ENCODE peak calls at places on chromosomes 6 and 20, in nine cellular contexts. V is left lung; N is adrenal gland; Z is tibial artery; Y is SJSA1; P is Peyer's patch; R is body of pancreas; J is cardiac muscle cell; D is CD8-positive, alpha-beta memory T cell. I is an unnamed sample.

GRCh38 chr6:130697661-130698535 is 129.3 kb upstream of the SMLR1 start:
- DNase-seq in V (no peak), N (peak; percentile 27), Z (no peak), Y (peak; percentile 50), P (peak; percentile 74), R (peak; percentile 18), J (peak; percentile 50), D (peak; percentile 29), I (peak; percentile 43)

GRCh38 chr6:35181313-35181932 is 32.3 kb upstream of the SCUBE3 start:
- DNase-seq in V (peak; percentile 46), N (peak; percentile 32), Z (peak; percentile 86), Y (no peak), P (no peak), R (no peak), J (peak; percentile 43), D (no peak), I (no peak)

GRCh38 chr6:116251568-116252384 is 2.1 kb downstream of the TSPYL4 start:
- DNase-seq in V (no peak), N (no peak), Z (no peak), Y (peak; percentile 82), P (no peak), R (no peak), J (no peak), D (no peak), I (no peak)

GRCh38 chr6:130183271-130184222 is 39.2 kb downstream of the SAMD3 start:
- DNase-seq in V (no peak), N (no peak), Z (no peak), Y (no peak), P (peak; percentile 48), R (no peak), J (peak; percentile 0), D (peak; percentile 77), I (no peak)

GRCh38 chr6:139679516-139680179 is 305.2 kb upstream of the CITED2 start:
- DNase-seq in V (no peak), N (no peak), Z (no peak), Y (no peak), P (no peak), R (no peak), J (no peak), D (no peak), I (no peak)

GRCh38 chr6:36985963-36986703 is at the start of gene MTCH1:
- DNase-seq in V (peak; percentile 92), N (peak; percentile 92), Z (peak; percentile 96), Y (peak; percentile 87), P (peak; percentile 94), R (peak; percentile 89), J (peak; percentile 93), D (peak; percentile 90), I (peak; percentile 84)

GRCh38 chr6:121886223-121886830 is 450.9 kb downstream of the GJA1 start:
- DNase-seq in V (no peak), N (no peak), Z (no peak), Y (no peak), P (no peak), R (no peak), J (no peak), D (no peak), I (no peak)

GRCh38 chr6:118394106-118394505 is 154.0 kb upstream of the PLN start:
- DNase-seq in V (no peak), N (no peak), Z (no peak), Y (no peak), P (no peak), R (no peak), J (no peak), D (no peak), I (no peak)

GRCh38 chr6:122770835-122771601 is 8.5 kb upstream of the FABP7 start:
- DNase-seq in V (no peak), N (no peak), Z (no peak), Y (no peak), P (no peak), R (peak; percentile 68), J (peak; percentile 15), D (no peak), I (no peak)

GRCh38 chr6:40744835-40745234 is 157.7 kb upstream of the LRFN2 start:
- DNase-seq in V (peak; percentile 64), N (no peak), Z (no peak), Y (no peak), P (no peak), R (no peak), J (no peak), D (no peak), I (no peak)

GRCh38 chr6:11241793-11242201 is 9.3 kb upstream of the NEDD9 start:
- DNase-seq in V (peak; percentile 83), N (no peak), Z (peak; percentile 87), Y (no peak), P (no peak), R (peak; percentile 81), J (peak; percentile 78), D (no peak), I (no peak)

GRCh38 chr20:53411129-53411528 is 182.5 kb downstream of the ZNF217 start:
- DNase-seq in V (no peak), N (no peak), Z (no peak), Y (no peak), P (no peak), R (no peak), J (no peak), D (no peak), I (no peak)

GRCh38 chr6:25038992-25039391 is 103.2 kb upstream of the RIPOR2 start:
- DNase-seq in V (no peak), N (no peak), Z (no peak), Y (no peak), P (no peak), R (no peak), J (no peak), D (no peak), I (peak; percentile 15)

GRCh38 chr6:117352466-117353081 is 73.2 kb downstream of the ROS1 start:
- DNase-seq in V (no peak), N (no peak), Z (no peak), Y (no peak), P (no peak), R (no peak), J (no peak), D (no peak), I (peak; percentile 28)

GRCh38 chr6:111586554-111586953 is 19.1 kb downstream of the TRAF3IP2 start:
- DNase-seq in V (no peak), N (no peak), Z (no peak), Y (no peak), P (no peak), R (no peak), J (no peak), D (no peak), I (no peak)

GRCh38 chr6:154593122-154593521 is 82.6 kb upstream of the CNKSR3 start:
- DNase-seq in V (no peak), N (no peak), Z (peak; percentile 82), Y (no peak), P (no peak), R (peak; percentile 56), J (peak; percentile 60), D (no peak), I (no peak)

GRCh38 chr20:38726849-38727601 is 2.7 kb downstream of the SLC32A1 start:
- DNase-seq in V (no peak), N (no peak), Z (no peak), Y (peak; percentile 49), P (no peak), R (peak; percentile 28), J (peak; percentile 88), D (peak; percentile 34), I (no peak)

GRCh38 chr6:68679399-68679798 is 44.3 kb downstream of the ADGRB3 start:
- DNase-seq in V (no peak), N (no peak), Z (no peak), Y (no peak), P (no peak), R (no peak), J (no peak), D (no peak), I (no peak)

GRCh38 chr6:2853766-2854393 is 12.2 kb upstream of the SERPINB1 start:
- DNase-seq in V (no peak), N (peak; percentile 87), Z (no peak), Y (peak; percentile 91), P (peak; percentile 79), R (peak; percentile 57), J (no peak), D (peak; percentile 62), I (peak; percentile 64)

GRCh38 chr6:162497371-162497770 is 230.2 kb downstream of the PRKN start:
- DNase-seq in V (no peak), N (no peak), Z (no peak), Y (no peak), P (no peak), R (no peak), J (no peak), D (no peak), I (no peak)

GRCh38 chr20:38873050-38873581 is 53.1 kb upstream of the FAM83D start:
- DNase-seq in V (no peak), N (no peak), Z (peak; percentile 48), Y (no peak), P (peak; percentile 89), R (no peak), J (no peak), D (peak; percentile 89), I (no peak)

GRCh38 chr20:58659841-58660240 is 8.8 kb downstream of the STX16 start:
- DNase-seq in V (no peak), N (no peak), Z (no peak), Y (no peak), P (no peak), R (no peak), J (no peak), D (no peak), I (no peak)

GRCh38 chr20:60921021-60921622 is 330.9 kb upstream of the CDH4 start:
- DNase-seq in V (no peak), N (no peak), Z (no peak), Y (no peak), P (no peak), R (no peak), J (peak; percentile 55), D (no peak), I (peak; percentile 48)

GRCh38 chr6:134238006-134238405 is 79.9 kb downstream of the SGK1 start:
- DNase-seq in V (no peak), N (no peak), Z (no peak), Y (no peak), P (no peak), R (no peak), J (no peak), D (no peak), I (no peak)
- H3K27ac ChIP-seq in V (no peak overlapping the region), N (no peak overlapping the region), Z (no peak overlapping the region), Y (no peak overlapping the region), P (no peak overlapping the region), R (peak overlapping the region; percentile 50), J (no peak overlapping the region), D (no peak overlapping the region), I (no peak overlapping the region)

GRCh38 chr6:6795396-6795795 is 206.9 kb downstream of the LY86 start:
- DNase-seq in V (no peak), N (no peak), Z (no peak), Y (no peak), P (no peak), R (no peak), J (no peak), D (no peak), I (no peak)
- H3K27me3 ChIP-seq in V (no peaks in the 10 kb centered on the region), N (no peaks in the 10 kb centered on the region), Z (no peaks in the 10 kb centered on the region), Y (no peaks in the 10 kb centered on the region), P (no peaks in the 10 kb centered on the region), R (no peaks in the 10 kb centered on the region), J (no peaks in the 10 kb centered on the region), D (no peaks in the 10 kb centered on the region), I (no peaks in the 10 kb centered on the region)

GRCh38 chr6:45441811-45442453 is 64.2 kb upstream of the SUPT3H start:
- DNase-seq in V (no peak), N (no peak), Z (no peak), Y (no peak), P (no peak), R (no peak), J (no peak), D (no peak), I (no peak)
- H3K9me3 ChIP-seq in V (no peaks in the 10 kb centered on the region), N (no peaks in the 10 kb centered on the region), Z (no peaks in the 10 kb centered on the region), Y (no peaks in the 10 kb centered on the region), P (no peaks in the 10 kb centered on the region), R (no peaks in the 10 kb centered on the region), J (no peaks in the 10 kb centered on the region), D (no peaks in the 10 kb centered on the region), I (no peaks in the 10 kb centered on the region)

GRCh38 chr6:125764105-125764671 is 14.8 kb downstream of the HEY2 start:
- DNase-seq in V (no peak), N (no peak), Z (no peak), Y (no peak), P (no peak), R (no peak), J (no peak), D (no peak), I (no peak)
- H3K27ac ChIP-seq in V (no peak overlapping the region), N (no peak overlapping the region), Z (peak overlapping the region; percentile 99), Y (no peak overlapping the region), P (no peak overlapping the region), R (no peak overlapping the region), J (peak overlapping the region; percentile 46), D (no peak overlapping the region), I (no peak overlapping the region)

I was measured in SJCRH30.